ENCODE peak calls at places on chromosomes 12 and 14, in four cellular contexts. X, K, U and J are unnamed samples.

GRCh38 chr14:53840444-53840843 is 116.2 kb downstream of the BMP4 start:
- DNase-seq in U (peak), K (no peak), X (peak), J (peak)

GRCh38 chr14:65658202-65658601 is 245.7 kb downstream of the FUT8 start:
- DNase-seq in U (no peak), X (no peak), K (no peak), J (peak)

GRCh38 chr14:20356422-20356821 is 13.0 kb downstream of the PARP2 start:
- DNase-seq in U (peak), K (no peak), X (no peak), J (no peak)

GRCh38 chr14:29681308-29681707 is 246.3 kb downstream of the PRKD1 start:
- DNase-seq in U (no peak), K (no peak), X (no peak), J (peak)

GRCh38 chr12:113222730-113223531 is 1.7 kb downstream of the TPCN1 start:
- DNase-seq in K (no peak), U (peak), X (no peak), J (peak)

GRCh38 chr12:524167-524951 is 64.6 kb downstream of the B4GALNT3 start:
- DNase-seq in X (peak), U (peak), K (no peak), J (no peak)

GRCh38 chr14:55103005-55103640 is 25.9 kb upstream of the LGALS3 start:
- DNase-seq in X (peak), U (peak), K (no peak), J (peak)

GRCh38 chr12:93497456-93497855 is 30.1 kb downstream of the MRPL42 start:
- DNase-seq in X (no peak), U (no peak), K (no peak), J (no peak)

GRCh38 chr12:20210795-20211194 is 157.5 kb upstream of the PDE3A start:
- DNase-seq in K (no peak), X (no peak), U (no peak), J (no peak)

GRCh38 chr12:50621435-50622304 is 116.9 kb downstream of the DIP2B start:
- DNase-seq in K (no peak), X (no peak), U (no peak), J (no peak)

GRCh38 chr14:36057452-36058142 is 118.9 kb downstream of the PTCSC3 start:
- DNase-seq in X (no peak), U (peak), K (no peak), J (no peak)

GRCh38 chr12:87814625-87815024 is 214.6 kb downstream of the C12orf50 start:
- DNase-seq in X (no peak), U (peak), K (no peak), J (peak)

GRCh38 chr12:54294914-54295566 is 5.8 kb downstream of the NFE2 start:
- DNase-seq in U (no peak), X (no peak), K (no peak), J (no peak)

GRCh38 chr12:81021834-81022233 is 56.0 kb upstream of the ACSS3 start:
- DNase-seq in K (no peak), X (no peak), U (peak), J (peak)

GRCh38 chr14:92685784-92686355 is 62.6 kb downstream of the LGMN start:
- DNase-seq in U (no peak), K (no peak), X (no peak), J (no peak)

GRCh38 chr14:87756661-87757060 is 236.3 kb downstream of the GALC start:
- DNase-seq in X (no peak), K (no peak), U (no peak), J (no peak)

GRCh38 chr14:34179723-34180122 is 228.8 kb upstream of the EGLN3 start:
- DNase-seq in K (no peak), U (no peak), X (peak), J (no peak)

GRCh38 chr14:99728981-99729451 is 44.9 kb downstream of the CYP46A1 start:
- DNase-seq in X (no peak), K (peak), U (no peak), J (no peak)

GRCh38 chr12:56242986-56243385 is 13.1 kb downstream of the SLC39A5 start:
- DNase-seq in X (no peak), K (no peak), U (no peak), J (no peak)

GRCh38 chr12:79266511-79267129 is 402.0 kb downstream of the SYT1 start:
- DNase-seq in K (no peak), X (no peak), U (no peak), J (no peak)

GRCh38 chr14:51424041-51424440 is 184.0 kb downstream of the TMX1 start:
- DNase-seq in K (no peak), X (no peak), U (no peak), J (no peak)

GRCh38 chr12:53972722-53973092 is 219 bp upstream of the HOXC11 start:
- DNase-seq in X (no peak), U (no peak), K (no peak), J (no peak)

GRCh38 chr14:80310950-80311349 is 99.6 kb upstream of the DIO2 start:
- DNase-seq in X (no peak), K (no peak), U (peak), J (peak)

GRCh38 chr14:99971929-99972747 is 93.1 kb upstream of the EVL start:
- DNase-seq in U (no peak), K (no peak), X (no peak), J (no peak)

GRCh38 chr12:123714302-123714627 is 2.1 kb downstream of the ATP6V0A2 start:
- DNase-seq in X (no peak), U (no peak), K (no peak), J (no peak)

GRCh38 chr14:73851567-73852382 is at the start of gene PTGR2:
- DNase-seq in X (peak), U (peak), K (peak), J (peak)

GRCh38 chr12:1006255-1006654 is 15.2 kb downstream of the ERC1 start:
- DNase-seq in K (no peak), U (no peak), X (no peak), J (no peak)

GRCh38 chr12:116924558-116925453 is 14.1 kb downstream of the FBXW8 start:
- DNase-seq in U (peak), X (peak), K (no peak), J (peak)

GRCh38 chr14:92316937-92317336 is 6.0 kb upstream of the SLC24A4 start:
- DNase-seq in U (no peak), X (peak), K (no peak), J (no peak)

GRCh38 chr12:2409656-2410265 is 357.0 kb downstream of the CACNA1C start:
- DNase-seq in X (no peak), U (no peak), K (peak), J (no peak)

GRCh38 chr14:60061371-60061770 is 30.4 kb upstream of the PCNX4 start:
- DNase-seq in K (no peak), X (peak), U (peak), J (peak)
- H3K4me3 ChIP-seq in K (no peak), X (no peak), U (no peak), J (no peak)

GRCh38 chr12:103326190-103326589 is 169.6 kb downstream of the C12orf42 start:
- DNase-seq in K (no peak), X (no peak), U (no peak), J (no peak)
- TF ChIP-seq CTCF in K (no peak), X (peak), U (no peak), J (no peak)

DNA sequence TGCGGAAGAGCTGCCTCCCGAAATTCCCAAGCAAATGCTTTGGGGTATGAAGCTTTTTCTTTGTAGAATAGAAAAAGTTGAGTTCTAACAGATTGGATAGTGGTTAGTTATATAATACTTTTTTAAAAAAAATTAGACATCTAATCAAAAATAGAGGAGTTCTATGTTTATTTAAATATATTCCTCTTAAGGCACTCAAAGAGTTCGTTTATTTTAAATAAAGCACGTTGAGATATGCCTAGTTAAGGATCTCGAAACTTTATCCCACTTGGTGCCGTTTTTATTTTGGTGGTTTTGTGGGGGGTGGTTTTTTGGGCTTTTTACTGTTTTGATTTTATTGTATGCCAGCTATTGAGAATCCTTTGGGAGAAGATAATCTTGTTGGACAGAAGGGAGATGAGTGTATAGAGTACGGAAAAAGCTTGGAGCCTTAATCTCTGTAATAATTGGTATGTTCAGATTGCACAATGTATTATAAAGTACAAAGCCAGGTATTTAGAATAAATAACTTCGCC is 10.7 kb upstream of the SNAPC1 start:
- DNase-seq in K (no peak), U (peak), X (no peak), J (no peak)
- H3K4me3 ChIP-seq in K (peak), U (peak), X (peak), J (no peak)

GRCh38 chr14:106318700-106319099 is 792.3 kb downstream of the TMEM121 start:
- DNase-seq in K (no peak), X (no peak), U (no peak), J (no peak)
- TF ChIP-seq CTCF in K (no peak), X (peak), U (no peak), J (no peak)

GRCh38 chr12:44154128-44154527 is 318.2 kb downstream of the TMEM117 start:
- DNase-seq in U (peak), K (no peak), X (no peak), J (peak)
- H3K4me3 ChIP-seq in U (no peak), K (no peak), X (no peak), J (no peak)

GRCh38 chr14:63205850-63206249 is 1.6 kb downstream of the RHOJ start:
- DNase-seq in K (no peak), U (no peak), X (no peak), J (peak)

GRCh38 chr14:63203015-63203414 is 1.2 kb upstream of the RHOJ start:
- DNase-seq in X (no peak), K (no peak), U (no peak), J (no peak)

GRCh38 chr14:63204407-63205280 is at the start of gene RHOJ:
- DNase-seq in X (no peak), K (peak), U (peak), J (peak)

GRCh38 chr14:63205281-63205575 is 985 bp downstream of the RHOJ start:
- DNase-seq in K (no peak), X (no peak), U (peak), J (no peak)

GRCh38 chr14:63203618-63204406 is 431 bp upstream of the RHOJ start:
- DNase-seq in K (peak), X (peak), U (peak), J (peak)
- TF ChIP-seq CTCF in K (no peak), X (no peak), U (peak), J (no peak)

DNA sequence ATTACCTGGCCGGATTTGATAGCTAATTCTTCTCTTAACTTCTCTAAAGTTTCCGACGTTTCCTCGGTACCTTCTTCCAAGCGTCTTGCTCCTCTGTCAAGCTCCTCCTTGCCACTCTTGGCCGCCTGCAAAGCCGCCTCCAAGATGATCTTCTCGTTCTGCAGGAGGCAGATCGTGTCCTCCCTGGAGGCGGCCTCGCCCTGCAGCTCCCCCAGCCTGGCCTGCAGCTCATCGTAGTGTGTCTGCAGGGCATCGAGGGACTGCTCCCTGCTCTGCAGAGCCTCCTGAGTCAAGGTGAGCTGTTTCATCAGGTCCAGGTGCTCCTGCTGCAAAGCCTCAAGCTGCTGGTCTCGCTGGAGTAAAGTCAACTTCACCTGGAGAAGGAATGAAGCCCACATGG is 32.8 kb downstream of the GOLGA3 start:
- DNase-seq in K (no peak), U (no peak), X (no peak), J (no peak)
- H3K4me3 ChIP-seq in K (no peak), U (no peak), X (no peak), J (no peak)

DNA sequence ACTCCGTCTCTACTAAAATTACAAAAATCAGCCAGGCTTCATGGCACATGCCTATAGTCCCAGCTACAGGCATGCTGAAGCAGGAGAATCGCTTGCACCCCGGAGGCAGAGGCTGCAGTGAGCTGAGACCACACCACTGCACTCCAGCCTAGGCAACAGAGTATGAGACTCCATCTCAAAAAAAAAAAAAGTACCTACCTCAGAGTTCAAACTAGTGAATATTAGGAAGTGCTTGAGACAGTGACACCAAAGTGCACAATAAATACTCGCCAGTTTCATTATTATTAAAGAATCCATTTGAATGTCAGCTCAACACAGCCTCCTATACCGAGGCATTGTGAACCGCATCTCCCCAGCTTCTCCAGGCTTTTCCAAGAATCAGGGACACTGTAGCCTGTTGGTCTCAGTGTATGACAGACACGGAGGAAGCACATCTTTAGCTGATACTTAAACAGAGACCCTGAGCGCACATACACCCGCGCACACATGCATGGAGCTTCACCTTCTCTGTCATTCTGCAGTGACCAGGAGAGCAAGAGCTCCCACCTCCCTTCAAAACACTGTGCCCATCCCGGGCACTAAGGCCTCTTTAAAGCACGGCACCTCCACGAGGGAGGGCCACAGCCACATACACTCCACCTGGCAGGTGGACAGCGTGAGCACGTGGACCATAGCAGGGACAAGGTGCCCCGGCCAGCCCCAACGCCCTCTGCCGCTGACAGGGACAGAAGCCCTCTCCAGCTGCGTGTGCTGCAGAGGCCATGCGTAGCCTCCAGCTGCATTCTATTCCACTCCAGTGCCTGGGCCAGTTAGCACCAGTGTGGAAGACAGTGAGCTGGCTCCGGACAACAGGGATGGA is 5.2 kb downstream of the GAPDH start:
- DNase-seq in X (peak), K (no peak), U (no peak), J (no peak)
- TF ChIP-seq CTCF in X (no peak), K (no peak), U (no peak), J (no peak)

GRCh38 chr14:69673099-69673498 is 61.7 kb downstream of the SUSD6 start:
- DNase-seq in X (no peak), K (no peak), U (no peak), J (no peak)

GRCh38 chr14:69675246-69675583 is 63.8 kb downstream of the SUSD6 start:
- DNase-seq in K (no peak), U (no peak), X (no peak), J (no peak)

GRCh38 chr14:69673578-69674305 is 62.3 kb downstream of the SUSD6 start:
- DNase-seq in K (no peak), U (no peak), X (no peak), J (no peak)

GRCh38 chr14:69674546-69675245 is 63.3 kb downstream of the SUSD6 start:
- DNase-seq in K (no peak), X (no peak), U (no peak), J (no peak)

GRCh38 chr14:69675877-69676416 is 64.6 kb downstream of the SUSD6 start:
- DNase-seq in X (no peak), U (no peak), K (no peak), J (no peak)
- H3K4me3 ChIP-seq in X (no peak), U (no peak), K (no peak), J (no peak)